ENCODE peak calls at places on chromosomes 6 and 20, in four cellular contexts. D is nucleus accumbens, B is EL, Z is M059J. U is an unnamed sample.

GRCh38 chr6:51024126-51024525 is 205.5 kb downstream of the TFAP2B start:
- DNase-seq in B (no peak), Z (no peak), D (no peak), U (no peak)

GRCh38 chr20:1320902-1321653 is 7.9 kb downstream of the SDCBP2 start:
- DNase-seq in D (no peak), Z (no peak), B (no peak), U (no peak)

GRCh38 chr20:52619101-52619500 is 353.1 kb upstream of the TSHZ2 start:
- DNase-seq in Z (peak; percentile 47), B (no peak), D (peak; percentile 1), U (no peak)

GRCh38 chr6:7262746-7263335 is 50.2 kb downstream of the SSR1 start:
- DNase-seq in D (no peak), B (no peak), Z (no peak), U (no peak)

GRCh38 chr20:58709013-58709702 is 16.6 kb downstream of the NPEPL1 start:
- DNase-seq in D (no peak), Z (no peak), B (no peak), U (no peak)

GRCh38 chr20:4283011-4283410 is 267.7 kb upstream of the RNF24 start:
- DNase-seq in Z (peak; percentile 21), D (no peak), B (peak; percentile 45), U (no peak)

GRCh38 chr20:22717466-22717865 is 133.1 kb upstream of the FOXA2 start:
- DNase-seq in Z (peak; percentile 68), D (no peak), B (no peak), U (peak; percentile 57)

GRCh38 chr20:17471606-17472187 is 59.5 kb downstream of the BFSP1 start:
- DNase-seq in D (no peak), Z (no peak), B (no peak), U (no peak)

GRCh38 chr6:149228276-149228962 is 89.1 kb upstream of the TAB2 start:
- DNase-seq in B (no peak), D (no peak), Z (no peak), U (no peak)

GRCh38 chr20:38997622-38998021 is 35.5 kb downstream of the DHX35 start:
- DNase-seq in D (no peak), B (no peak), Z (no peak), U (no peak)

GRCh38 chr20:35845561-35845960 is 73.7 kb downstream of the PHF20 start:
- DNase-seq in Z (no peak), B (peak; percentile 25), D (no peak), U (peak; percentile 11)

GRCh38 chr6:87832025-87832825 is 130.2 kb upstream of the AKIRIN2 start:
- DNase-seq in B (peak; percentile 24), D (no peak), Z (peak; percentile 29), U (no peak)

GRCh38 chr20:47231382-47232042 is 125.0 kb downstream of the ZMYND8 start:
- DNase-seq in B (peak; percentile 53), Z (no peak), D (no peak), U (no peak)

GRCh38 chr6:107539849-107540464 is 50.0 kb downstream of the SOBP start:
- DNase-seq in Z (no peak), D (no peak), B (no peak), U (no peak)

GRCh38 chr6:121963826-121964225 is 435.6 kb upstream of the HSF2 start:
- DNase-seq in D (no peak), B (no peak), Z (no peak), U (no peak)

GRCh38 chr6:118940770-118941169 is 5.8 kb upstream of the MCM9 start:
- DNase-seq in B (no peak), Z (no peak), D (no peak), U (no peak)

GRCh38 chr6:43851204-43851855 is 81.3 kb downstream of the VEGFA start:
- DNase-seq in Z (peak; percentile 87), B (peak; percentile 96), D (no peak), U (peak; percentile 57)

GRCh38 chr6:113755449-113756289 is 101.5 kb upstream of the MARCKS start:
- DNase-seq in Z (no peak), D (no peak), B (no peak), U (no peak)

GRCh38 chr6:168908166-168908565 is 345.5 kb downstream of the THBS2 start:
- DNase-seq in Z (peak; percentile 84), B (peak; percentile 66), D (no peak), U (peak; percentile 30)

GRCh38 chr6:49651239-49651638 is 14.6 kb upstream of the RHAG start:
- DNase-seq in B (no peak), Z (no peak), D (no peak), U (no peak)

GRCh38 chr20:57048027-57048869 is 218.2 kb downstream of the BMP7 start:
- DNase-seq in Z (peak; percentile 77), D (no peak), B (peak; percentile 69), U (peak; percentile 78)

GRCh38 chr20:3576363-3576762 is 86.8 kb downstream of the GFRA4 start:
- DNase-seq in D (no peak), B (no peak), Z (no peak), U (no peak)

GRCh38 chr6:16130932-16131387 is 2.1 kb downstream of the MYLIP start:
- DNase-seq in B (peak; percentile 76), D (no peak), Z (peak; percentile 92), U (peak; percentile 80)

GRCh38 chr6:157536218-157536534 is 155.2 kb downstream of the ZDHHC14 start:
- DNase-seq in B (no peak), D (no peak), Z (no peak), U (no peak)

GRCh38 chr20:31606928-31607639 is 2.0 kb downstream of the ID1 start:
- DNase-seq in B (peak; percentile 75), D (peak; percentile 6), Z (peak; percentile 98), U (peak; percentile 77)

GRCh38 chr20:48586728-48587127 is 241.1 kb downstream of the PREX1 start:
- DNase-seq in Z (no peak), B (no peak), D (no peak), U (no peak)

GRCh38 chr6:115896538-115897129 is 164.1 kb downstream of the FRK start:
- DNase-seq in Z (peak; percentile 24), B (peak; percentile 40), D (no peak), U (peak; percentile 23)

GRCh38 chr20:36543187-36544133 is 2.1 kb downstream of the MYL9 start:
- DNase-seq in D (no peak), B (peak; percentile 86), Z (peak; percentile 86), U (peak; percentile 68)

GRCh38 chr6:151330130-151330715 is 61.1 kb downstream of the ZBTB2 start:
- DNase-seq in D (no peak), Z (no peak), B (peak; percentile 88), U (no peak)

GRCh38 chr20:53827996-53828672 is 234.5 kb upstream of the ZNF217 start:
- DNase-seq in D (no peak), B (peak; percentile 97), Z (peak; percentile 99), U (peak; percentile 93)

GRCh38 chr6:117555882-117556498 is 46.3 kb downstream of the GOPC start:
- DNase-seq in D (no peak), Z (peak; percentile 31), B (peak; percentile 54), U (no peak)

GRCh38 chr20:26279224-26279623 is 582.6 kb upstream of the ZNF337 start:
- DNase-seq in D (no peak), B (no peak), Z (no peak), U (no peak)

GRCh38 chr6:99138445-99138844 is 190.7 kb upstream of the FBXL4 start:
- DNase-seq in Z (no peak), D (no peak), B (no peak), U (no peak)

GRCh38 chr6:24899647-24900325 is 36.0 kb downstream of the RIPOR2 start:
- DNase-seq in Z (peak; percentile 74), D (no peak), B (no peak), U (no peak)

GRCh38 chr20:4041748-4042411 is 26.5 kb upstream of the RNF24 start:
- DNase-seq in Z (peak; percentile 100), B (peak; percentile 88), D (no peak), U (peak; percentile 97)

GRCh38 chr6:105319331-105319730 is 83.6 kb downstream of the PREP start:
- DNase-seq in D (no peak), B (peak; percentile 83), Z (peak; percentile 97), U (peak; percentile 32)

GRCh38 chr6:25583099-25583498 is 68.9 kb upstream of the SCGN start:
- DNase-seq in D (no peak), Z (no peak), B (no peak), U (no peak)

GRCh38 chr20:32436142-32436861 is 78.2 kb downstream of the ASXL1 start:
- DNase-seq in B (no peak), D (no peak), Z (no peak), U (no peak)